ENCODE peak calls at places on chromosomes 7 and 10, in eight cellular contexts. One of them, this sample, is unnamed.

GRCh38 chr7:77542399-77542798 is 5.3 kb downstream of the PTPN12 start:
- DNase-seq in astrocyte: peak
- DNase-seq in AG09309: no peak
- DNase-seq in T-cell: no peak
- DNase-seq in CD4-positive, alpha-beta T cell: no peak
- DNase-seq in stimulated activated CD4-positive, alpha-beta T cell treated with anti-CD3 and anti-CD28 coated beads, Interleukin-1b, Interleukin-23, amount 100 ng/mL, for 48 hours: no peak
- DNase-seq in RCC 7860: no peak
- DNase-seq in GM20000: no peak
- DNase-seq in this sample: no peak

GRCh38 chr7:31853380-31853779 is 166.4 kb downstream of the PPP1R17 start:
- DNase-seq in AG09309: no peak
- DNase-seq in GM20000: no peak
- DNase-seq in T-cell: no peak
- DNase-seq in CD4-positive, alpha-beta T cell: no peak
- DNase-seq in astrocyte: no peak
- DNase-seq in RCC 7860: no peak
- DNase-seq in stimulated activated CD4-positive, alpha-beta T cell treated with anti-CD3 and anti-CD28 coated beads, Interleukin-1b, Interleukin-23, amount 100 ng/mL, for 48 hours: no peak
- DNase-seq in this sample: no peak

GRCh38 chr7:106538638-106539037 is 122.3 kb downstream of the CCDC71L start:
- DNase-seq in astrocyte: no peak
- DNase-seq in GM20000: no peak
- DNase-seq in AG09309: no peak
- DNase-seq in RCC 7860: no peak
- DNase-seq in stimulated activated CD4-positive, alpha-beta T cell treated with anti-CD3 and anti-CD28 coated beads, Interleukin-1b, Interleukin-23, amount 100 ng/mL, for 48 hours: no peak
- DNase-seq in CD4-positive, alpha-beta T cell: no peak
- DNase-seq in T-cell: no peak
- DNase-seq in this sample: no peak

GRCh38 chr7:45179666-45180065 is 22.1 kb downstream of the RAMP3 start:
- DNase-seq in stimulated activated CD4-positive, alpha-beta T cell treated with anti-CD3 and anti-CD28 coated beads, Interleukin-1b, Interleukin-23, amount 100 ng/mL, for 48 hours: no peak
- DNase-seq in GM20000: no peak
- DNase-seq in CD4-positive, alpha-beta T cell: no peak
- DNase-seq in astrocyte: no peak
- DNase-seq in AG09309: no peak
- DNase-seq in T-cell: no peak
- DNase-seq in RCC 7860: no peak
- DNase-seq in this sample: no peak

GRCh38 chr7:5595545-5596045 is 172.0 kb upstream of the TNRC18 start:
- DNase-seq in AG09309: no peak
- DNase-seq in stimulated activated CD4-positive, alpha-beta T cell treated with anti-CD3 and anti-CD28 coated beads, Interleukin-1b, Interleukin-23, amount 100 ng/mL, for 48 hours: no peak
- DNase-seq in T-cell: no peak
- DNase-seq in RCC 7860: peak
- DNase-seq in astrocyte: peak
- DNase-seq in CD4-positive, alpha-beta T cell: no peak
- DNase-seq in GM20000: peak
- DNase-seq in this sample: no peak

GRCh38 chr7:99500637-99501009 is 542 bp upstream of the ZNF394 start:
- DNase-seq in CD4-positive, alpha-beta T cell: no peak
- DNase-seq in stimulated activated CD4-positive, alpha-beta T cell treated with anti-CD3 and anti-CD28 coated beads, Interleukin-1b, Interleukin-23, amount 100 ng/mL, for 48 hours: no peak
- DNase-seq in AG09309: no peak
- DNase-seq in astrocyte: no peak
- DNase-seq in T-cell: no peak
- DNase-seq in GM20000: no peak
- DNase-seq in RCC 7860: no peak
- DNase-seq in this sample: no peak

GRCh38 chr7:54831046-54831643 is 72.1 kb upstream of the SEC61G start:
- DNase-seq in GM20000: no peak
- DNase-seq in CD4-positive, alpha-beta T cell: no peak
- DNase-seq in AG09309: no peak
- DNase-seq in RCC 7860: peak
- DNase-seq in astrocyte: peak
- DNase-seq in T-cell: no peak
- DNase-seq in stimulated activated CD4-positive, alpha-beta T cell treated with anti-CD3 and anti-CD28 coated beads, Interleukin-1b, Interleukin-23, amount 100 ng/mL, for 48 hours: no peak
- DNase-seq in this sample: no peak

GRCh38 chr7:134781171-134781570 is 1.7 kb downstream of the CALD1 start:
- DNase-seq in GM20000: no peak
- DNase-seq in stimulated activated CD4-positive, alpha-beta T cell treated with anti-CD3 and anti-CD28 coated beads, Interleukin-1b, Interleukin-23, amount 100 ng/mL, for 48 hours: no peak
- DNase-seq in AG09309: no peak
- DNase-seq in RCC 7860: no peak
- DNase-seq in T-cell: no peak
- DNase-seq in CD4-positive, alpha-beta T cell: no peak
- DNase-seq in astrocyte: no peak
- DNase-seq in this sample: no peak

GRCh38 chr10:97412891-97413304 is 11.8 kb upstream of the RRP12 start:
- DNase-seq in T-cell: no peak
- DNase-seq in AG09309: no peak
- DNase-seq in RCC 7860: peak
- DNase-seq in CD4-positive, alpha-beta T cell: no peak
- DNase-seq in GM20000: no peak
- DNase-seq in stimulated activated CD4-positive, alpha-beta T cell treated with anti-CD3 and anti-CD28 coated beads, Interleukin-1b, Interleukin-23, amount 100 ng/mL, for 48 hours: peak
- DNase-seq in astrocyte: no peak
- DNase-seq in this sample: no peak

GRCh38 chr10:52652431-52653220 is 120.0 kb downstream of the MBL2 start:
- DNase-seq in stimulated activated CD4-positive, alpha-beta T cell treated with anti-CD3 and anti-CD28 coated beads, Interleukin-1b, Interleukin-23, amount 100 ng/mL, for 48 hours: no peak
- DNase-seq in GM20000: no peak
- DNase-seq in CD4-positive, alpha-beta T cell: no peak
- DNase-seq in T-cell: no peak
- DNase-seq in astrocyte: peak
- DNase-seq in RCC 7860: no peak
- DNase-seq in AG09309: no peak
- DNase-seq in this sample: no peak

GRCh38 chr10:13528875-13529713 is at the start of gene BEND7:
- DNase-seq in T-cell: no peak
- DNase-seq in astrocyte: peak
- DNase-seq in RCC 7860: peak
- DNase-seq in AG09309: no peak
- DNase-seq in GM20000: peak
- DNase-seq in stimulated activated CD4-positive, alpha-beta T cell treated with anti-CD3 and anti-CD28 coated beads, Interleukin-1b, Interleukin-23, amount 100 ng/mL, for 48 hours: no peak
- DNase-seq in CD4-positive, alpha-beta T cell: no peak
- DNase-seq in this sample: peak

GRCh38 chr10:93261089-93261488 is 187.4 kb downstream of the CYP26A1 start:
- DNase-seq in CD4-positive, alpha-beta T cell: no peak
- DNase-seq in astrocyte: no peak
- DNase-seq in GM20000: no peak
- DNase-seq in stimulated activated CD4-positive, alpha-beta T cell treated with anti-CD3 and anti-CD28 coated beads, Interleukin-1b, Interleukin-23, amount 100 ng/mL, for 48 hours: no peak
- DNase-seq in AG09309: no peak
- DNase-seq in RCC 7860: no peak
- DNase-seq in T-cell: no peak
- DNase-seq in this sample: no peak

GRCh38 chr10:100232101-100232500 is 2.7 kb upstream of the CHUK start:
- DNase-seq in GM20000: no peak
- DNase-seq in stimulated activated CD4-positive, alpha-beta T cell treated with anti-CD3 and anti-CD28 coated beads, Interleukin-1b, Interleukin-23, amount 100 ng/mL, for 48 hours: no peak
- DNase-seq in AG09309: no peak
- DNase-seq in astrocyte: no peak
- DNase-seq in RCC 7860: no peak
- DNase-seq in CD4-positive, alpha-beta T cell: no peak
- DNase-seq in T-cell: no peak
- DNase-seq in this sample: no peak